ENCODE peak calls at places on chromosomes 3 and 15, in eight cellular contexts. S, Y, W, D, A, E, X and K are unnamed samples.

GRCh38 chr3:104437131-104437750 is 929.5 kb upstream of the ALCAM start:
- DNase-seq in E (no peak), Y (no peak), W (no peak), S (no peak), X (no peak), A (no peak), D (no peak), K (peak; percentile 8)

GRCh38 chr15:71296032-71296686 is 180.9 kb downstream of the THSD4 start:
- DNase-seq in Y (peak; percentile 87), X (no peak), S (no peak), A (no peak), D (no peak), W (no peak), E (no peak), K (no peak)

GRCh38 chr3:78741066-78741645 is 1026.6 kb downstream of the ROBO1 start:
- DNase-seq in E (no peak), X (no peak), W (no peak), S (no peak), D (no peak), A (no peak), Y (no peak), K (no peak)

GRCh38 chr3:46350262-46350565 is 3.7 kb upstream of the CCR2 start:
- DNase-seq in S (no peak), D (no peak), X (no peak), A (no peak), Y (no peak), E (no peak), W (no peak), K (no peak)

GRCh38 chr3:78238811-78239210 is 1198.9 kb downstream of the ROBO2 start:
- DNase-seq in X (no peak), D (no peak), Y (no peak), S (no peak), E (no peak), A (no peak), W (no peak), K (no peak)

GRCh38 chr3:14552041-14552648 is 12.0 kb upstream of the GRIP2 start:
- DNase-seq in W (no peak), D (no peak), A (no peak), S (no peak), X (no peak), Y (no peak), E (no peak), K (no peak)

GRCh38 chr15:33055962-33056361 is 138.6 kb downstream of the FMN1 start:
- DNase-seq in D (no peak), W (no peak), Y (no peak), S (no peak), E (no peak), X (no peak), A (no peak), K (no peak)

GRCh38 chr3:109927161-109927560 is 589.8 kb upstream of the DPPA4 start:
- DNase-seq in X (no peak), D (no peak), W (no peak), S (no peak), A (no peak), E (no peak), Y (peak; percentile 18), K (peak; percentile 19)

GRCh38 chr15:81029416-81030367 is 29.0 kb downstream of the TLNRD1 start:
- DNase-seq in D (no peak), S (no peak), W (no peak), E (no peak), X (no peak), Y (peak; percentile 67), A (no peak), K (no peak)

GRCh38 chr3:7687428-7688147 is 814.0 kb upstream of the LMCD1 start:
- DNase-seq in E (no peak), S (no peak), D (no peak), A (no peak), W (no peak), X (no peak), Y (no peak), K (no peak)

GRCh38 chr15:31292391-31293020 is 34.1 kb upstream of the KLF13 start:
- DNase-seq in A (no peak), S (no peak), D (no peak), Y (no peak), X (no peak), E (no peak), W (no peak), K (no peak)

GRCh38 chr3:118479376-118479775 is 555.3 kb downstream of the IGSF11 start:
- DNase-seq in D (no peak), X (no peak), S (no peak), E (no peak), A (no peak), Y (no peak), W (no peak), K (no peak)